ENCODE peak calls at places on chromosomes 16 and 17, in ten cellular contexts. L is fibroblast of lung; O is mesendoderm; Z is pancreas; B is SK-N-SH; M is uterus; T is upper lobe of right lung; R is endodermal cell; X is CD8-positive, alpha-beta T cell; K is stomach. H is an unnamed sample.

GRCh38 chr17:11853321-11854151 is 143.7 kb downstream of the ZNF18 start:
- DNase-seq in O (peak; percentile 35), Z (no peak), T (no peak), M (no peak), X (no peak), R (no peak), K (no peak), B (no peak), L (peak; percentile 24), H (no peak)

GRCh38 chr17:67467500-67468481 is 90.7 kb downstream of the PITPNC1 start:
- DNase-seq in M (no peak), X (no peak), O (no peak), B (peak; percentile 73), L (no peak), R (peak; percentile 36), T (no peak), K (no peak), Z (no peak), H (no peak)

GRCh38 chr17:11279776-11280344 is 38.8 kb downstream of the SHISA6 start:
- DNase-seq in Z (no peak), O (no peak), L (no peak), R (no peak), X (no peak), B (no peak), M (no peak), K (no peak), T (no peak), H (no peak)

GRCh38 chr16:46970089-46970488 is 3.4 kb downstream of the DNAJA2 start:
- DNase-seq in R (no peak), B (no peak), Z (peak; percentile 54), O (no peak), L (no peak), K (peak; percentile 31), X (no peak), M (no peak), T (no peak), H (no peak)

GRCh38 chr16:81140930-81141780 is 45.0 kb upstream of the GCSH start:
- DNase-seq in X (no peak), L (no peak), T (no peak), M (no peak), B (no peak), K (no peak), O (peak; percentile 78), Z (no peak), R (peak; percentile 87), H (no peak)

GRCh38 chr16:53053967-53054669 is 673 bp upstream of the CHD9 start:
- DNase-seq in O (peak; percentile 50), K (peak; percentile 57), L (peak; percentile 25), R (no peak), T (peak; percentile 70), M (peak; percentile 50), X (no peak), B (peak; percentile 50), Z (peak; percentile 56), H (no peak)

GRCh38 chr16:15835136-15835878 is 21.5 kb downstream of the MYH11 start:
- DNase-seq in X (no peak), O (no peak), L (no peak), B (no peak), K (no peak), M (no peak), Z (no peak), R (no peak), T (no peak), H (no peak)

GRCh38 chr16:50121278-50121677 is 31.8 kb upstream of the TENT4B start:
- DNase-seq in Z (no peak), K (no peak), X (no peak), B (no peak), R (no peak), T (no peak), L (no peak), M (no peak), O (no peak), H (no peak)

GRCh38 chr17:47119746-47120520 is 69.2 kb downstream of the CDC27 start:
- DNase-seq in O (peak; percentile 14), X (no peak), M (no peak), Z (no peak), B (no peak), R (no peak), K (no peak), L (peak; percentile 88), T (no peak), H (no peak)

GRCh38 chr17:65054602-65055001 is 1.9 kb downstream of the GNA13 start:
- DNase-seq in R (no peak), M (no peak), B (no peak), K (no peak), T (no peak), Z (no peak), L (no peak), O (no peak), X (no peak), H (no peak)

GRCh38 chr17:78529871-78530670 is 47.1 kb downstream of the DNAH17 start:
- DNase-seq in X (no peak), L (no peak), R (peak; percentile 40), M (no peak), O (no peak), T (peak; percentile 84), K (peak; percentile 40), B (peak; percentile 86), Z (peak; percentile 81), H (no peak)

GRCh38 chr16:69276143-69277115 is 34.7 kb upstream of the VPS4A start:
- DNase-seq in K (no peak), L (peak; percentile 98), B (peak; percentile 83), Z (no peak), M (peak; percentile 85), X (no peak), O (no peak), R (no peak), T (no peak), H (no peak)

GRCh38 chr16:750454-750853 is 9.7 kb upstream of the CIAO3 start:
- DNase-seq in B (no peak), L (no peak), K (no peak), Z (no peak), O (no peak), T (no peak), M (no peak), R (no peak), X (no peak), H (no peak)

GRCh38 chr17:42421479-42422332 is 1.4 kb downstream of the CAVIN1 start:
- DNase-seq in R (peak; percentile 80), T (peak; percentile 75), M (peak; percentile 72), B (peak; percentile 61), X (no peak), Z (peak; percentile 46), K (peak; percentile 28), L (peak; percentile 86), O (no peak), H (no peak)

GRCh38 chr16:85234310-85235235 is 122.3 kb upstream of the CIBAR2 start:
- DNase-seq in B (peak; percentile 96), K (peak; percentile 51), X (no peak), M (peak; percentile 79), Z (peak; percentile 70), L (peak; percentile 88), R (peak; percentile 97), T (peak; percentile 76), O (peak; percentile 98), H (no peak)
- H3K27ac ChIP-seq in B (peak overlapping the region; percentile 90), K (peak overlapping the region; percentile 64), X (no peak overlapping the region), M (peak overlapping the region; percentile 73), Z (no peak overlapping the region), L (peak overlapping the region; percentile 69), R (peak overlapping the region; percentile 92), T (peak overlapping the region; percentile 71), O (peak overlapping the region; percentile 96), H (no peak overlapping the region)

GRCh38 chr17:40559954-40560591 is 5.2 kb downstream of the CCR7 start:
- DNase-seq in R (peak; percentile 99), K (peak; percentile 92), O (peak; percentile 92), Z (peak; percentile 89), X (peak; percentile 75), T (peak; percentile 93), B (peak; percentile 91), L (peak; percentile 89), M (peak; percentile 94), H (peak; percentile 66)
- H3K4me3 ChIP-seq in R (no peak overlapping the region), K (peak overlapping the region; percentile 14), O (no peak overlapping the region), Z (no peak overlapping the region), X (peak overlapping the region; percentile 71), T (peak overlapping the region; percentile 12), B (peak overlapping the region; percentile 18), L (peak overlapping the region; percentile 5), M (no peak overlapping the region), H (peak overlapping the region; percentile 87)

GRCh38 chr17:22490399-22490798 is 798.1 kb downstream of the KCNJ18 start:
- DNase-seq in O (no peak), X (no peak), R (no peak), L (no peak), T (no peak), M (no peak), Z (no peak), B (no peak), K (no peak), H (no peak)
- H3K4me1 ChIP-seq in O (no peaks in the 10 kb centered on the region), X (no peaks in the 10 kb centered on the region), R (no peaks in the 10 kb centered on the region), L (no peaks in the 10 kb centered on the region), T (no peaks in the 10 kb centered on the region), M (no peaks in the 10 kb centered on the region), Z (no peaks in the 10 kb centered on the region), B (no peaks in the 10 kb centered on the region), K (no peaks in the 10 kb centered on the region), H (no peaks in the 10 kb centered on the region)

GRCh38 chr17:7846063-7846735 is 8.7 kb upstream of the TMEM88 start:
- DNase-seq in O (no peak), Z (peak; percentile 60), K (no peak), X (no peak), R (peak; percentile 40), B (no peak), T (peak; percentile 62), M (peak; percentile 26), L (no peak), H (no peak)

GRCh38 chr17:7844292-7845154 is 10.3 kb upstream of the TMEM88 start:
- DNase-seq in L (peak; percentile 94), O (peak; percentile 97), Z (peak; percentile 90), T (peak; percentile 94), M (peak; percentile 90), B (peak; percentile 93), K (peak; percentile 92), X (peak; percentile 72), R (peak; percentile 99), H (peak; percentile 77)

GRCh38 chr17:7846765-7847661 is 7.9 kb upstream of the TMEM88 start:
- DNase-seq in O (no peak), M (peak; percentile 25), T (peak; percentile 68), L (no peak), B (no peak), Z (peak; percentile 56), R (peak; percentile 38), X (no peak), K (no peak), H (no peak)

GRCh38 chr17:7843536-7844291 is 9.7 kb downstream of the KDM6B start:
- DNase-seq in L (peak; percentile 88), Z (peak; percentile 92), M (peak; percentile 76), O (peak; percentile 93), R (peak; percentile 96), K (peak; percentile 92), X (peak; percentile 84), T (peak; percentile 96), B (peak; percentile 84), H (peak; percentile 92)

DNA sequence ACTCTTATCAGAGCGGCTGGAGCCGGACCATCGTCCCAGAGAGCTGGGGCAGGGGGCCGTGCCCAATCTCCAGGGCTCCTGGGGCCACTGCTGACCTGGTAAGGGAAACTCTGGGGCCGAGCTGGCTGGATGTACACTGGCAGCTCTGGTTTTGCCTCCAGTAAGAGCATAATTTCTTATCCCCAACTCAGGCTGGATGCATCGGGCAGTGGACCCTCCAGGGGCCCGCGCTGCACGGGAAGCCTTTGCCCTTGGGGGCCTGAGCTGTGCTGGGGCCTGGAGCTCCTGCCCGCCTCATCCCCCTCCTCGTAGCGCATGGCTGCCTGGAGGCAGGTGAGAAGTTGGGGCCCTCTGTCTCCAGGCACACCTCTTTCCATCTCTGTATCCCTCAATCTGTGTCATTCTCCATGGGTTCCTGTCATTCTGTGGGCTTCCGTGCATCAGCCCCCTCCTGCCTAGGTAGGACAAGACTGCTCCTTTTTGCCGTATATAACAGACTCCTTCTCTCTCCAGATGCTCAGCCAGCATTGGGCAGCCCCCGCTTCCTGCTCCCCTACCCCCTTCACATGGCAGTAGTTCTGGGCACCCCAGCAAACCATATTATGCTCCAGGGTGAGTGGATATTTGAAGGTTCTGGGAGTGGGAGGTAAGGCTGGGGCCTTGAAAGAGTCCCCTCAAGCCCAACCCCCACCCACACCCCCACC is 9.4 kb upstream of the TMEM88 start:
- DNase-seq in L (no peak), Z (peak; percentile 51), O (no peak), T (peak; percentile 66), B (no peak), X (no peak), R (no peak), K (no peak), M (peak; percentile 20), H (no peak)
- H3K27ac ChIP-seq in L (peak overlapping the region; percentile 100), Z (peak overlapping the region; percentile 90), O (no peak overlapping the region), T (peak overlapping the region; percentile 97), B (peak overlapping the region; percentile 75), X (peak overlapping the region; percentile 100), R (no peak overlapping the region), K (peak overlapping the region; percentile 99), M (peak overlapping the region; percentile 95), H (peak overlapping the region; percentile 100)

H was measured in effector memory CD4-positive, alpha-beta T cell.